ENCODE peak calls at places on chromosome X, in four cellular contexts. K is K562, Z is GM12878, I is HepG2. J is an unnamed sample.

GRCh38 chrX:108163333-108164082 is 71.9 kb downstream of the ATG4A start:
- DNase-seq in K (no peak), Z (no peak), I (no peak), J (no peak)

GRCh38 chrX:77114501-77114900 is 332.7 kb upstream of the FGF16 start:
- DNase-seq in K (no peak), Z (no peak), I (no peak), J (no peak)

GRCh38 chrX:136468391-136469103 is 19.2 kb upstream of the BRS3 start:
- DNase-seq in K (no peak), Z (no peak), I (no peak), J (no peak)

GRCh38 chrX:155745792-155746191 is 133.0 kb upstream of the TMLHE start:
- DNase-seq in K (peak; percentile 87), Z (no peak), I (peak; percentile 0), J (no peak)

GRCh38 chrX:96576358-96576757 is 108.3 kb upstream of the DIAPH2 start:
- DNase-seq in K (no peak), Z (no peak), I (no peak), J (no peak)

GRCh38 chrX:46575991-46576392 is 2.4 kb downstream of the CHST7 start:
- DNase-seq in K (no peak), Z (no peak), I (peak; percentile 48), J (no peak)

GRCh38 chrX:123607270-123607669 is 125.6 kb downstream of the THOC2 start:
- DNase-seq in K (no peak), Z (no peak), I (no peak), J (no peak)

GRCh38 chrX:101108293-101108692 is 10.3 kb downstream of the CENPI start:
- DNase-seq in K (no peak), Z (no peak), I (no peak), J (no peak)

GRCh38 chrX:66166671-66167070 is 2.6 kb downstream of the HEPH start:
- DNase-seq in K (no peak), Z (no peak), I (no peak), J (no peak)

DNA sequence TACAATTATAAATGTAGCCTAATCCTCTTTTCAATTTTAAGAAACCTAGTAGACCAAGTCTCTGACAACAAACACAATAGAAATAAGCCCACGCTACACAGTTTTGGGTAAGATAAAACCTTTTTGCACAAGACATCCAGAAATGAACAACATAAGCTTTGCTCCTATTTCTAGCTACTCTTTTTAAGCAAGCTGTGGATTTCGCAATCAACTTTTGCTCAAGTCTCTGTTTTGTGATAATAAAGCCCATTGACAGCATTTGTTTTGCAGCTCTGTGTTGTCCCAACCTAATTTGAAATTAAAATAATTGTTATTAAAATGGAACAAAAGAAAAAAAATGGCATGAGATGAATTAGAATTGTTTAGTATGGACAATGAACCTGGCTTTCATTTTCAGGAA is 287.9 kb upstream of the PUDP start:
- DNase-seq in K (no peak), Z (no peak), I (no peak), J (no peak)
- TF ChIP-seq JUND in K (no peak), Z (no peak), I (no peak), J (no peak)

GRCh38 chrX:118218940-118219339 is 102.3 kb upstream of the KLHL13 start:
- DNase-seq in K (no peak), Z (no peak), I (no peak), J (no peak)

GRCh38 chrX:118218079-118218478 is 101.5 kb upstream of the KLHL13 start:
- DNase-seq in K (no peak), Z (no peak), I (no peak), J (no peak)

GRCh38 chrX:118215346-118215745 is 98.7 kb upstream of the KLHL13 start:
- DNase-seq in K (no peak), Z (no peak), I (no peak), J (no peak)

GRCh38 chrX:118216086-118216485 is 99.5 kb upstream of the KLHL13 start:
- DNase-seq in K (no peak), Z (no peak), I (no peak), J (no peak)

GRCh38 chrX:118216488-118216887 is 99.9 kb upstream of the KLHL13 start:
- DNase-seq in K (no peak), Z (no peak), I (no peak), J (no peak)
- TF ChIP-seq SMC3 in K (no peak), Z (no peak), I (no peak), J (no peak)

GRCh38 chrX:40168183-40169015 is 70.6 kb upstream of the BCOR start:
- DNase-seq in K (no peak), Z (no peak), I (no peak), J (no peak)
- TF ChIP-seq USF2 in K (no peak), Z (no peak), I (no peak), J (no peak)

GRCh38 chrX:69145281-69145680 is 20.0 kb downstream of the PJA1 start:
- DNase-seq in K (no peak), Z (no peak), I (no peak), J (no peak)
- TF ChIP-seq JUND in K (no peak), Z (no peak), I (no peak), J (no peak)

DNA sequence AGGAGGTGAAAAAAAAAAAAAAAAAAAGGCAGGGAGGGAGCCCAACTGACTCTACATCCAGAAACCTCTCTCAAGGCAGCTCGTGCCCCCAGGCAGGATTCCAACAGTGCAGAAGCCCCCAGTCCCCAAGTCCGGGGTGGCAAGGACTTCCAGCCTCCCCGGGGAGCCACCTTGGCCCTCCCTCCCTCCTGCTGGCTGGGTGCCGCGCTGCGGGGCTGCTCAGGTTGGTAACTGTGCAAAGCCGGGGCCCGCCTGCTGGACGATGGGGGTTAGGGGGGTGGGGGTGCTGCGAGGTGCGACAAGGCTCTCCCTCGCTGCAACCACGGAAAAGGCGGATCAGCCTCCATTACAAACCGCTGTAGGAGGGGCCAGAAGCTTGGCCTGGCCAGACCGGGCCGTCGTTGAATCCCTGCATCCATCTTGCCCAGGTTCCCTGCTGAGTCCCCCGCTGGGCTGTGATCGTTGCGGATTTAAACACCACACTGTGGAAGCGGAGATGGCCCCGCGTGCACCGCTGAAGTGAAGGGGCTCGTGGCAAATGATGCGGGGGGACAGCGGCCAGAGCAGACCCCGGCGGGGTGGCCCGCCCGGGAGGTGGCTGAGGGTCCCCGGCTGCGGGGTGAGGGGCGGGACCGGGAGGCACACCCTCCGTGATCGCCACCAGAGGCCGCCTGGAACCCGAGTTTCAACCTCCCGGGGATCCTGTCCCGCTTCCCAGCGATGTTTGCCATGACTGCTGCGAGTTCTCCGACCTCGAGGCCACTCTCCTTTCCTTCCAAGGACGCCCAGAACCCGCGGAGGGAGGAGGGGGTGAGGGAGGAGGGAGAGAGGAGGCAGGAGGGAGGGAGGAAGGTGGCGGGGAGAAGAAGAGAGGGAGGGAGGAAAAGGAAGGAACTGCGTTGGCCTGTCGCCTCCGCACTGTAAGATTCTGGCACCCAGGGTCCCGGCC is 58.0 kb upstream of the DDX3X start:
- DNase-seq in K (peak; percentile 55), Z (no peak), I (peak; percentile 21), J (peak; percentile 93)
- TF ChIP-seq SMC3 in K (peak; percentile 53), Z (peak; percentile 46), I (no peak), J (peak; percentile 65)

J was measured in SK-N-SH.